ENCODE peak calls at places on chromosome 1, in nine cellular contexts. U, R, Y, O, G, X, V, F and H are unnamed samples.

GRCh38 chr1:202274611-202275010 is 67.1 kb downstream of the UBE2T start:
- DNase-seq in U (peak), X (peak), G (no peak), O (no peak), V (no peak), F (no peak), Y (no peak), R (peak), H (no peak)

GRCh38 chr1:201350884-201351283 is 26.6 kb downstream of the TNNT2 start:
- DNase-seq in Y (no peak), R (no peak), O (no peak), G (no peak), U (no peak), X (no peak), V (no peak), F (no peak), H (no peak)

GRCh38 chr1:152747831-152748230 is 10.0 kb upstream of the KPRP start:
- DNase-seq in Y (no peak), X (no peak), F (no peak), O (no peak), G (no peak), V (no peak), U (no peak), R (no peak), H (no peak)

GRCh38 chr1:63622847-63623566 is 29.8 kb downstream of the PGM1 start:
- DNase-seq in V (peak), O (no peak), R (no peak), Y (no peak), F (no peak), X (peak), G (no peak), U (no peak), H (no peak)

GRCh38 chr1:199353906-199354305 is 673.6 kb upstream of the NR5A2 start:
- DNase-seq in U (no peak), X (no peak), F (no peak), O (no peak), Y (no peak), R (no peak), G (no peak), V (no peak), H (peak)

GRCh38 chr1:225426395-225427248 is 1.2 kb downstream of the LBR start:
- DNase-seq in G (no peak), X (no peak), R (peak), V (peak), O (no peak), F (no peak), U (peak), Y (peak), H (peak)

GRCh38 chr1:226814751-226815496 is 55.5 kb upstream of the PSEN2 start:
- DNase-seq in U (peak), V (peak), X (peak), R (no peak), G (no peak), Y (no peak), F (no peak), O (no peak), H (peak)

GRCh38 chr1:100530901-100531487 is 6.9 kb upstream of the GPR88 start:
- DNase-seq in V (no peak), O (no peak), X (peak), R (peak), Y (no peak), G (no peak), U (no peak), F (no peak), H (peak)

GRCh38 chr1:109181085-109181806 is 32.5 kb upstream of the SARS1 start:
- DNase-seq in G (no peak), O (no peak), R (no peak), U (no peak), F (no peak), V (no peak), X (no peak), Y (no peak), H (peak)

GRCh38 chr1:220748091-220748934 is at the start of gene MTARC2:
- DNase-seq in X (peak), G (no peak), F (peak), R (no peak), U (peak), O (peak), Y (no peak), V (peak), H (peak)

GRCh38 chr1:1173793-1174415 is at the start of gene TTLL10:
- DNase-seq in Y (no peak), F (no peak), O (no peak), R (no peak), V (no peak), G (no peak), U (no peak), X (no peak), H (no peak)

GRCh38 chr1:1360511-1361169 is 2.3 kb upstream of the MXRA8 start:
- DNase-seq in X (peak), G (no peak), Y (no peak), U (no peak), V (no peak), O (no peak), F (no peak), R (no peak), H (peak)

GRCh38 chr1:36570016-36570415 is 87.3 kb upstream of the CSF3R start:
- DNase-seq in G (no peak), U (no peak), Y (no peak), O (no peak), V (no peak), X (no peak), R (no peak), F (no peak), H (no peak)

GRCh38 chr1:10540277-10541005 is 65.7 kb downstream of the PEX14 start:
- DNase-seq in U (no peak), R (no peak), Y (no peak), F (no peak), O (no peak), G (no peak), V (no peak), X (peak), H (peak)